ENCODE peak calls at places on chromosomes 11 and 22, in seven cellular contexts. R is activated CD8-positive, alpha-beta T cell treated with anti-CD3 and anti-CD28 coated beads for 36 hours; N is A172; G is uterus; X is activated CD4-positive, alpha-beta T cell treated with anti-CD3 and anti-CD28 coated beads for 36 hours; C is NCI-H1092; S is stimulated activated CD4-positive, alpha-beta T cell treated with anti-CD3 and anti-CD28 coated beads, Interleukin-1b, Interleukin-23, amount 100 ng/mL, for 24 hours. J is an unnamed sample.

GRCh38 chr11:10139656-10140055 is 154.4 kb downstream of the SBF2 start:
- DNase-seq in N (peak; percentile 81), C (no peak), R (no peak), G (no peak), S (no peak), X (no peak), J (peak; percentile 23)

GRCh38 chr11:107457205-107457557 is 444 bp downstream of the CWF19L2 start:
- DNase-seq in S (peak; percentile 1), R (peak; percentile 22), C (no peak), X (peak; percentile 33), N (peak; percentile 0), G (no peak), J (peak; percentile 11)

GRCh38 chr22:37485006-37485713 is 1.0 kb downstream of the MFNG start:
- DNase-seq in N (no peak), C (no peak), X (peak; percentile 78), G (no peak), R (peak; percentile 78), S (peak; percentile 34), J (no peak)

GRCh38 chr22:38754247-38755154 is 1.3 kb downstream of the SUN2 start:
- DNase-seq in C (peak; percentile 18), S (no peak), N (peak; percentile 69), X (peak; percentile 76), R (peak; percentile 72), G (peak; percentile 74), J (peak; percentile 45)

GRCh38 chr11:69115586-69116560 is 39.9 kb upstream of the SMIM38 start:
- DNase-seq in S (no peak), G (no peak), X (no peak), N (peak; percentile 54), R (no peak), C (no peak), J (no peak)

GRCh38 chr22:37848587-37849088 is 581 bp upstream of the EIF3L start:
- DNase-seq in R (peak; percentile 60), C (no peak), X (peak; percentile 62), G (no peak), S (no peak), N (no peak), J (no peak)

GRCh38 chr11:108926522-108927380 is 261.9 kb downstream of the DDX10 start:
- DNase-seq in R (no peak), X (no peak), G (no peak), C (no peak), N (no peak), S (no peak), J (no peak)

GRCh38 chr11:65503923-65504670 is 5.3 kb downstream of the MALAT1 start:
- DNase-seq in S (no peak), X (no peak), N (peak; percentile 52), C (no peak), G (no peak), R (no peak), J (no peak)

GRCh38 chr22:42716221-42716620 is 4.4 kb downstream of the A4GALT start:
- DNase-seq in C (no peak), R (no peak), X (no peak), N (no peak), G (no peak), S (no peak), J (no peak)

GRCh38 chr22:23850136-23850611 is 7.5 kb upstream of the SLC2A11 start:
- DNase-seq in X (no peak), R (no peak), S (no peak), N (no peak), C (no peak), G (no peak), J (no peak)

GRCh38 chr11:88337342-88338222 is at the start of gene CTSC:
- DNase-seq in X (peak; percentile 97), R (peak; percentile 99), N (peak; percentile 64), G (peak; percentile 88), C (peak; percentile 81), S (peak; percentile 93), J (peak; percentile 93)

GRCh38 chr11:75025561-75025960 is 36.8 kb downstream of the NEU3 start:
- DNase-seq in N (no peak), X (no peak), G (no peak), S (no peak), C (no peak), R (no peak), J (no peak)

GRCh38 chr11:83836883-83837654 is 550.9 kb upstream of the CCDC90B start:
- DNase-seq in R (peak; percentile 39), C (no peak), G (peak; percentile 23), N (peak; percentile 65), X (peak; percentile 36), S (no peak), J (peak; percentile 24)

GRCh38 chr11:115244758-115245157 is 259.5 kb downstream of the CADM1 start:
- DNase-seq in N (no peak), S (no peak), G (no peak), X (no peak), C (peak; percentile 68), R (no peak), J (no peak)

GRCh38 chr11:118536726-118537125 is 5.7 kb downstream of the TMEM25 start:
- DNase-seq in R (no peak), X (no peak), C (no peak), S (no peak), G (no peak), N (no peak), J (no peak)

GRCh38 chr11:32529994-32530588 is 53.5 kb upstream of the EIF3M start:
- DNase-seq in G (no peak), N (no peak), C (no peak), S (no peak), R (no peak), X (no peak), J (no peak)

J was measured in Daoy.